ENCODE peak calls at places on chromosomes 5 and 9, in ten cellular contexts. B is right atrium auricular region, N is PC-3, Q is hepatocyte, C is psoas muscle, H is PC-9, F is cardiac muscle cell, T is IMR-90, X is SJCRH30, E is uterus. P is an unnamed sample.
A peak's percentile ranks its signal among the peaks of the same experiment; 100 is the strongest.

GRCh38 chr5:27402828-27403227 is 364.4 kb upstream of the CDH9 start:
- DNase-seq in B (no peak), N (no peak), Q (no peak), C (no peak), H (no peak), F (no peak), T (no peak), X (no peak), E (no peak), P (no peak)

GRCh38 chr5:140242099-140242498 is 60.8 kb downstream of the PFDN1 start:
- DNase-seq in B (no peak), N (no peak), Q (no peak), C (no peak), H (no peak), F (no peak), T (no peak), X (no peak), E (no peak), P (no peak)

GRCh38 chr9:106892632-106893031 is 29.7 kb downstream of the ZNF462 start:
- DNase-seq in B (no peak), N (peak; percentile 97), Q (peak; percentile 89), C (peak; percentile 59), H (peak; percentile 93), F (peak; percentile 95), T (peak; percentile 98), X (peak; percentile 93), E (peak; percentile 60), P (no peak)

GRCh38 chr9:114059047-114059803 is 18.9 kb downstream of the AMBP start:
- DNase-seq in B (peak; percentile 53), N (no peak), Q (no peak), C (peak; percentile 45), H (no peak), F (peak; percentile 32), T (no peak), X (peak; percentile 94), E (no peak), P (no peak)

GRCh38 chr9:98306384-98307145 is 51.1 kb upstream of the TBC1D2 start:
- DNase-seq in B (no peak), N (no peak), Q (no peak), C (no peak), H (peak; percentile 31), F (no peak), T (no peak), X (no peak), E (no peak), P (no peak)

GRCh38 chr5:120465281-120465961 is 1.3 kb downstream of the PRR16 start:
- DNase-seq in B (no peak), N (peak; percentile 39), Q (peak; percentile 58), C (peak; percentile 39), H (peak; percentile 9), F (peak; percentile 63), T (peak; percentile 64), X (no peak), E (peak; percentile 69), P (no peak)

GRCh38 chr5:95439801-95440493 is 48.8 kb downstream of the FAM81B start:
- DNase-seq in B (no peak), N (no peak), Q (no peak), C (no peak), H (no peak), F (no peak), T (no peak), X (no peak), E (no peak), P (no peak)

GRCh38 chr5:157361865-157362465 is 96.0 kb downstream of the CYFIP2 start:
- DNase-seq in B (peak; percentile 21), N (no peak), Q (no peak), C (no peak), H (no peak), F (peak; percentile 84), T (peak; percentile 49), X (no peak), E (no peak), P (no peak)

GRCh38 chr9:133664173-133664572 is 28.0 kb downstream of the DBH start:
- DNase-seq in B (no peak), N (no peak), Q (no peak), C (no peak), H (no peak), F (no peak), T (no peak), X (no peak), E (no peak), P (no peak)

GRCh38 chr9:133666387-133666786 is 30.2 kb downstream of the DBH start:
- DNase-seq in B (no peak), N (no peak), Q (no peak), C (no peak), H (no peak), F (no peak), T (no peak), X (no peak), E (no peak), P (no peak)

GRCh38 chr9:133665096-133665495 is 28.9 kb downstream of the DBH start:
- DNase-seq in B (no peak), N (no peak), Q (no peak), C (no peak), H (no peak), F (no peak), T (no peak), X (no peak), E (no peak), P (no peak)

GRCh38 chr9:133665535-133665934 is 29.4 kb downstream of the DBH start:
- DNase-seq in B (no peak), N (no peak), Q (no peak), C (no peak), H (no peak), F (no peak), T (no peak), X (no peak), E (no peak), P (no peak)

DNA sequence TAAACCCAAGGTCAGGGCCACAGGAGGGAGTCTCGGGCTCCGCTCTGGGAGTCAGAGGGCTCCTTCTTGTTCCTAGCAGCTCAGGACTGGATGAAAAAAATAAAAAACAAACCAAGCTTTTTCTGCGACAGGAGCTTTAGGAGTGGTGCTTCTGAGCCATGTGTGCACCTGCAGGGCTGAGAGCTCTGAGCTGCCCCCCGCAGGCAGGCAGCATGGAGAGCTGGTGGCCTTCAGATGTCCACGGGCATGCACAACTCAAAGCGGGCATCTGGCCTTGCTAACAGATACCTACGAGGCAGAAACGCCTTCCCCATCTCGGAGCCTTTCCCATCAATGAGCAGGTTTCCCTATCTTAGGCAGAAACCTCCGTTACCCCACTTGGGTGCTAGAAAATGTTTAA is 28.5 kb downstream of the DBH start:
- DNase-seq in B (no peak), N (no peak), Q (no peak), C (no peak), H (no peak), F (no peak), T (no peak), X (no peak), E (no peak), P (no peak)
- H3K27ac ChIP-seq in B (no peak overlapping the region), N (no peak overlapping the region), Q (no peak overlapping the region), C (no peak overlapping the region), H (no peak overlapping the region), F (no peak overlapping the region), T (no peak overlapping the region), X (no peak overlapping the region), E (no peak overlapping the region), P (no peak overlapping the region)

GRCh38 chr9:76697110-76697509 is 67.1 kb upstream of the PCA3 start:
- DNase-seq in B (no peak), N (no peak), Q (no peak), C (no peak), H (no peak), F (no peak), T (no peak), X (no peak), E (no peak), P (no peak)

GRCh38 chr9:76700916-76701315 is 63.3 kb upstream of the PCA3 start:
- DNase-seq in B (no peak), N (no peak), Q (no peak), C (no peak), H (no peak), F (no peak), T (no peak), X (peak; percentile 37), E (no peak), P (no peak)

GRCh38 chr9:76701441-76702031 is 62.7 kb upstream of the PCA3 start:
- DNase-seq in B (no peak), N (no peak), Q (no peak), C (no peak), H (no peak), F (no peak), T (no peak), X (peak; percentile 85), E (no peak), P (no peak)

GRCh38 chr9:76699966-76700365 is 64.3 kb upstream of the PCA3 start:
- DNase-seq in B (no peak), N (no peak), Q (no peak), C (no peak), H (no peak), F (peak; percentile 82), T (peak; percentile 77), X (no peak), E (no peak), P (no peak)

GRCh38 chr9:76697554-76697953 is 66.7 kb upstream of the PCA3 start:
- DNase-seq in B (no peak), N (no peak), Q (no peak), C (no peak), H (no peak), F (no peak), T (no peak), X (no peak), E (no peak), P (no peak)
- H3K4me3 ChIP-seq in B (no peak overlapping the region), N (no peak overlapping the region), Q (no peak overlapping the region), C (no peak overlapping the region), H (no peak overlapping the region), F (no peak overlapping the region), T (no peak overlapping the region), X (no peak overlapping the region), E (no peak overlapping the region), P (no peak overlapping the region)

GRCh38 chr5:98789029-98789428 is 15.6 kb downstream of the RGMB start:
- DNase-seq in B (no peak), N (no peak), Q (no peak), C (no peak), H (no peak), F (no peak), T (no peak), X (no peak), E (no peak), P (no peak)
- H3K4me1 ChIP-seq in B (no peaks in the 10 kb centered on the region), N (peaks cover 43% of the 10 kb centered on the region), Q (peaks cover 14% of the 10 kb centered on the region), C (peaks cover 81% of the 10 kb centered on the region), H (peaks cover 30% of the 10 kb centered on the region), F (no peaks in the 10 kb centered on the region), T (peaks cover 13% of the 10 kb centered on the region), X (peaks cover 30% of the 10 kb centered on the region), E (peaks cover 11% of the 10 kb centered on the region), P (peaks cover 27% of the 10 kb centered on the region)

DNA sequence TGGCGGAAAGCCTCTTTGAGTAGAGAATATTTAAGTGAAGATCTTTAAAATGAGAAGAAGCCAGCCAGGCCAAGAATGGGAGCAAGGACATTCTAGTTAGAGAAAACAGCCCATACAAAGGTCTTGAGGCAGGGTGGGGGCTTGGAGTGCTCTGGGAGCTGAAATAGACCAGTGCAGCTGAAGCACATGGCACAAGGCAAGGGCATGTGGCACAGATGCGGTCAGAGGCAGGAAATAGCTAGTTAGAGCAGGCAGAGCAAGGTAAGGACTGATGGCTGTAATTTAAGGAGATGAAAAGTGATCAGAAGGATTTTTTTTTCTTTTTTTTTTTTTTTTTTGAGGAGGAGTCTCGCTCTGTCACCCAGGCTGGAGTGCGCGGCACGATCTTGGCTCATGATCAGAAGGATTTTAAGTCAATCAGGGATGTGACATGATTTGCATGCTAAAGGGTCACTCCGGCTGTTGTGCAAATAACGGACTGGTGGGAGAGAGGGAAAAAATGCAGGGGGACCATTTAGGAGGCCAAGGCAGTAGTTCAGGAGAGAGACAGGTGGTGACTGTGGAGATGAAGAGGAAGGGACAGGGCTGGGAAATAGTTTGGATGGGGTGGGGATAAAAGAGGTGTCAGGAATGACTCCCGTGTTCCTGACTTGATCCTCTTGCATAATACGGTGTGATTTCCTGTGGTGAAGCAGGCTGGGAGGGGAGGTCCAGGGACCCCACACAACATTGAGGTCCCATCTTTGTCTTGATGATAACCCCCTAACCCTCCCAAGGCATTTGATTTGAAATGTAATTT is 207.6 kb downstream of the HSPA4 start:
- DNase-seq in B (no peak), N (no peak), Q (no peak), C (no peak), H (no peak), F (no peak), T (no peak), X (no peak), E (no peak), P (no peak)
- H3K27ac ChIP-seq in B (no peak overlapping the region), N (no peak overlapping the region), Q (no peak overlapping the region), C (peak overlapping the region; percentile 63), H (no peak overlapping the region), F (no peak overlapping the region), T (no peak overlapping the region), X (no peak overlapping the region), E (no peak overlapping the region), P (no peak overlapping the region)